ENCODE peak calls at places on chromosome 1, in nine cellular contexts. One of them, this sample, is unnamed.

GRCh38 chr1:68495968-68496679 is 758 bp downstream of the DEPDC1 start:
- DNase-seq in MG63: no peak
- DNase-seq in brain microvascular endothelial cell: peak
- DNase-seq in stimulated activated CD4-positive, alpha-beta T cell treated with anti-CD3 and anti-CD28 coated beads, Interleukin-1b, Interleukin-23, amount 100 ng/mL, for 48 hours: no peak
- DNase-seq in cardiac muscle cell: peak
- DNase-seq in mucosa of descending colon: no peak
- DNase-seq in SJSA1: no peak
- DNase-seq in foreskin fibroblast: peak
- DNase-seq in GM18507: no peak
- DNase-seq in this sample: no peak

GRCh38 chr1:245008761-245009160 is 144.4 kb upstream of the HNRNPU start:
- DNase-seq in MG63: peak
- DNase-seq in brain microvascular endothelial cell: no peak
- DNase-seq in stimulated activated CD4-positive, alpha-beta T cell treated with anti-CD3 and anti-CD28 coated beads, Interleukin-1b, Interleukin-23, amount 100 ng/mL, for 48 hours: no peak
- DNase-seq in cardiac muscle cell: no peak
- DNase-seq in mucosa of descending colon: no peak
- DNase-seq in SJSA1: no peak
- DNase-seq in foreskin fibroblast: no peak
- DNase-seq in GM18507: no peak
- DNase-seq in this sample: no peak

GRCh38 chr1:168472244-168472643 is 71.6 kb downstream of the XCL2 start:
- DNase-seq in MG63: no peak
- DNase-seq in brain microvascular endothelial cell: no peak
- DNase-seq in stimulated activated CD4-positive, alpha-beta T cell treated with anti-CD3 and anti-CD28 coated beads, Interleukin-1b, Interleukin-23, amount 100 ng/mL, for 48 hours: no peak
- DNase-seq in cardiac muscle cell: no peak
- DNase-seq in mucosa of descending colon: no peak
- DNase-seq in SJSA1: no peak
- DNase-seq in foreskin fibroblast: no peak
- DNase-seq in GM18507: no peak
- DNase-seq in this sample: no peak

GRCh38 chr1:42844592-42845140 is 1.7 kb upstream of the ZNF691 start:
- DNase-seq in MG63: peak
- DNase-seq in brain microvascular endothelial cell: no peak
- DNase-seq in stimulated activated CD4-positive, alpha-beta T cell treated with anti-CD3 and anti-CD28 coated beads, Interleukin-1b, Interleukin-23, amount 100 ng/mL, for 48 hours: no peak
- DNase-seq in cardiac muscle cell: no peak
- DNase-seq in mucosa of descending colon: no peak
- DNase-seq in SJSA1: peak
- DNase-seq in foreskin fibroblast: peak
- DNase-seq in GM18507: no peak
- DNase-seq in this sample: no peak

GRCh38 chr1:46489638-46490602 is at the start of gene DMBX1:
- DNase-seq in MG63: peak
- DNase-seq in brain microvascular endothelial cell: no peak
- DNase-seq in stimulated activated CD4-positive, alpha-beta T cell treated with anti-CD3 and anti-CD28 coated beads, Interleukin-1b, Interleukin-23, amount 100 ng/mL, for 48 hours: peak
- DNase-seq in cardiac muscle cell: peak
- DNase-seq in mucosa of descending colon: peak
- DNase-seq in SJSA1: no peak
- DNase-seq in foreskin fibroblast: peak
- DNase-seq in GM18507: no peak
- DNase-seq in this sample: peak

GRCh38 chr1:1437033-1437903 is 1.8 kb downstream of the VWA1 start:
- DNase-seq in MG63: no peak
- DNase-seq in brain microvascular endothelial cell: no peak
- DNase-seq in stimulated activated CD4-positive, alpha-beta T cell treated with anti-CD3 and anti-CD28 coated beads, Interleukin-1b, Interleukin-23, amount 100 ng/mL, for 48 hours: no peak
- DNase-seq in cardiac muscle cell: no peak
- DNase-seq in mucosa of descending colon: no peak
- DNase-seq in SJSA1: no peak
- DNase-seq in foreskin fibroblast: no peak
- DNase-seq in GM18507: no peak
- DNase-seq in this sample: no peak

GRCh38 chr1:211281322-211282022 is 22.3 kb downstream of the RCOR3 start:
- DNase-seq in MG63: no peak
- DNase-seq in brain microvascular endothelial cell: no peak
- DNase-seq in stimulated activated CD4-positive, alpha-beta T cell treated with anti-CD3 and anti-CD28 coated beads, Interleukin-1b, Interleukin-23, amount 100 ng/mL, for 48 hours: peak
- DNase-seq in cardiac muscle cell: no peak
- DNase-seq in mucosa of descending colon: no peak
- DNase-seq in SJSA1: no peak
- DNase-seq in foreskin fibroblast: peak
- DNase-seq in GM18507: no peak
- DNase-seq in this sample: no peak

GRCh38 chr1:221806236-221806635 is 64.3 kb upstream of the DUSP10 start:
- DNase-seq in MG63: no peak
- DNase-seq in brain microvascular endothelial cell: no peak
- DNase-seq in stimulated activated CD4-positive, alpha-beta T cell treated with anti-CD3 and anti-CD28 coated beads, Interleukin-1b, Interleukin-23, amount 100 ng/mL, for 48 hours: no peak
- DNase-seq in cardiac muscle cell: no peak
- DNase-seq in mucosa of descending colon: no peak
- DNase-seq in SJSA1: no peak
- DNase-seq in foreskin fibroblast: no peak
- DNase-seq in GM18507: no peak
- DNase-seq in this sample: no peak

GRCh38 chr1:68376441-68376840 is 73.3 kb downstream of the RPE65 start:
- DNase-seq in MG63: no peak
- DNase-seq in brain microvascular endothelial cell: no peak
- DNase-seq in stimulated activated CD4-positive, alpha-beta T cell treated with anti-CD3 and anti-CD28 coated beads, Interleukin-1b, Interleukin-23, amount 100 ng/mL, for 48 hours: no peak
- DNase-seq in cardiac muscle cell: no peak
- DNase-seq in mucosa of descending colon: no peak
- DNase-seq in SJSA1: no peak
- DNase-seq in foreskin fibroblast: no peak
- DNase-seq in GM18507: no peak
- DNase-seq in this sample: no peak

GRCh38 chr1:19439464-19440171 is 45.7 kb downstream of the CAPZB start:
- DNase-seq in MG63: no peak
- DNase-seq in brain microvascular endothelial cell: no peak
- DNase-seq in stimulated activated CD4-positive, alpha-beta T cell treated with anti-CD3 and anti-CD28 coated beads, Interleukin-1b, Interleukin-23, amount 100 ng/mL, for 48 hours: no peak
- DNase-seq in cardiac muscle cell: peak
- DNase-seq in mucosa of descending colon: peak
- DNase-seq in SJSA1: no peak
- DNase-seq in foreskin fibroblast: peak
- DNase-seq in GM18507: no peak
- DNase-seq in this sample: no peak